ENCODE peak calls at places on chromosomes 3 and 15, in seven cellular contexts. K is fibroblast of the aortic adventitia, T is fibroblast of pulmonary artery, C is thyroid gland, Q is GM10248, R is AG09309, X is cardiac muscle cell. F is an unnamed sample.

GRCh38 chr3:185585523-185585861 is 603 bp upstream of the SENP2 start:
- DNase-seq in K (no peak), X (no peak), Q (no peak), R (no peak), C (no peak), T (peak), F (no peak)

GRCh38 chr3:187783098-187783497 is 37.8 kb upstream of the BCL6 start:
- DNase-seq in T (peak), X (no peak), K (peak), Q (no peak), C (peak), R (peak), F (peak)

GRCh38 chr3:135916310-135916709 is 49.2 kb upstream of the PPP2R3A start:
- DNase-seq in C (no peak), X (no peak), T (no peak), R (no peak), K (no peak), Q (no peak), F (no peak)

GRCh38 chr15:29925227-29926082 is 103.2 kb upstream of the TJP1 start:
- DNase-seq in C (peak), Q (peak), K (peak), T (peak), R (peak), X (peak), F (peak)

GRCh38 chr15:66882251-66883020 is 180.4 kb downstream of the SMAD6 start:
- DNase-seq in K (peak), Q (peak), C (no peak), X (no peak), R (peak), T (peak), F (peak)

GRCh38 chr3:71407833-71408232 is 175.7 kb downstream of the FOXP1 start:
- DNase-seq in K (no peak), C (no peak), Q (no peak), X (no peak), R (no peak), T (no peak), F (no peak)

GRCh38 chr3:111236833-111237713 is 165.5 kb downstream of the NECTIN3 start:
- DNase-seq in K (peak), X (no peak), C (no peak), T (peak), Q (no peak), R (peak), F (no peak)

GRCh38 chr3:157128771-157129671 is 30.9 kb downstream of the CCNL1 start:
- DNase-seq in K (peak), C (peak), Q (no peak), R (no peak), X (peak), T (peak), F (no peak)

GRCh38 chr3:144363856-144364255 is 392.2 kb downstream of the DIPK2A start:
- DNase-seq in X (no peak), K (no peak), R (no peak), C (no peak), Q (no peak), T (no peak), F (no peak)

GRCh38 chr3:157429703-157430102 is 6.9 kb upstream of the PTX3 start:
- DNase-seq in R (no peak), X (no peak), Q (no peak), K (peak), T (peak), C (no peak), F (no peak)

GRCh38 chr15:57861805-57862586 is 155.5 kb downstream of the POLR2M start:
- DNase-seq in R (peak), C (no peak), X (no peak), K (peak), Q (no peak), T (peak), F (no peak)

GRCh38 chr3:31412832-31413231 is 119.9 kb upstream of the STT3B start:
- DNase-seq in Q (no peak), C (no peak), X (no peak), K (no peak), T (no peak), R (peak), F (no peak)

GRCh38 chr3:124812291-124813265 is 74.6 kb downstream of the ITGB5 start:
- DNase-seq in C (peak), R (peak), T (peak), X (no peak), Q (no peak), K (peak), F (no peak)

GRCh38 chr3:133457465-133458067 is 57.7 kb downstream of the BFSP2 start:
- DNase-seq in T (peak), K (no peak), R (no peak), X (no peak), Q (no peak), C (no peak), F (no peak)

GRCh38 chr3:71130516-71131384 is 452.8 kb downstream of the FOXP1 start:
- DNase-seq in X (peak), R (peak), T (peak), Q (peak), K (peak), C (peak), F (peak)

GRCh38 chr3:154421067-154421466 is 8.9 kb downstream of the GPR149 start:
- DNase-seq in K (peak), R (no peak), X (peak), Q (no peak), C (no peak), T (peak), F (no peak)

GRCh38 chr3:122014741-122015140 is 7.3 kb downstream of the ILDR1 start:
- DNase-seq in R (no peak), T (no peak), K (no peak), X (no peak), C (no peak), Q (peak), F (no peak)

GRCh38 chr3:193236990-193237389 is 4.0 kb upstream of the PLAAT1 start:
- DNase-seq in K (no peak), T (no peak), X (no peak), R (no peak), C (no peak), Q (no peak), F (no peak)

GRCh38 chr3:15681668-15682067 is 80.1 kb downstream of the BTD start:
- DNase-seq in R (no peak), C (no peak), Q (no peak), X (no peak), K (peak), T (peak), F (no peak)

GRCh38 chr15:39665629-39666245 is 84.9 kb downstream of the THBS1 start:
- DNase-seq in C (no peak), X (no peak), R (no peak), Q (no peak), T (no peak), K (no peak), F (no peak)

GRCh38 chr3:35044185-35044584 is 595.1 kb upstream of the ARPP21 start:
- DNase-seq in C (no peak), T (no peak), R (no peak), K (no peak), X (no peak), Q (no peak), F (no peak)

GRCh38 chr3:33061782-33062181 is 35.2 kb downstream of the GLB1 start:
- DNase-seq in Q (no peak), R (peak), C (no peak), T (peak), X (no peak), K (peak), F (no peak)

GRCh38 chr3:42224658-42225421 is 41.1 kb downstream of the CCK start:
- DNase-seq in X (no peak), R (no peak), Q (no peak), T (no peak), K (no peak), C (no peak), F (no peak)

GRCh38 chr3:194031349-194031748 is 104.6 kb upstream of the HES1 start:
- DNase-seq in T (no peak), K (no peak), X (no peak), Q (no peak), R (no peak), C (no peak), F (no peak)

GRCh38 chr15:89646416-89647141 is 8.7 kb downstream of the KIF7 start:
- DNase-seq in Q (no peak), X (no peak), K (no peak), T (no peak), C (no peak), R (no peak), F (no peak)

GRCh38 chr3:179179979-179180758 is 32.0 kb downstream of the PIK3CA start:
- DNase-seq in X (no peak), Q (no peak), C (no peak), K (peak), R (no peak), T (peak), F (no peak)

GRCh38 chr3:174533286-174533685 is 325.8 kb upstream of the NAALADL2 start:
- DNase-seq in R (peak), Q (no peak), X (no peak), C (no peak), K (peak), T (peak), F (no peak)

GRCh38 chr3:140296796-140297352 is 361.9 kb downstream of the CLSTN2 start:
- DNase-seq in K (peak), Q (no peak), R (peak), T (peak), C (no peak), X (no peak), F (no peak)
- TF ChIP-seq CTCF in K (no peak), Q (no peak), R (no peak), T (no peak), C (no peak), X (no peak), F (no peak)

GRCh38 chr3:36707623-36708409 is 56.5 kb downstream of the DCLK3 start:
- DNase-seq in Q (no peak), C (no peak), R (no peak), T (peak), K (peak), X (no peak), F (no peak)
- TF ChIP-seq CTCF in Q (no peak), C (no peak), R (peak), T (peak), K (peak), X (no peak), F (peak)

GRCh38 chr15:51283026-51283425 is 55.4 kb downstream of the CYP19A1 start:
- DNase-seq in Q (peak), K (no peak), R (no peak), T (no peak), X (no peak), C (no peak), F (no peak)

GRCh38 chr15:51284871-51285270 is 53.5 kb downstream of the CYP19A1 start:
- DNase-seq in X (no peak), C (no peak), T (no peak), R (no peak), Q (no peak), K (no peak), F (no peak)

GRCh38 chr15:51277085-51277484 is 61.3 kb downstream of the CYP19A1 start:
- DNase-seq in C (no peak), K (no peak), X (no peak), T (no peak), R (no peak), Q (no peak), F (no peak)

GRCh38 chr15:51280838-51281237 is 57.6 kb downstream of the CYP19A1 start:
- DNase-seq in Q (no peak), C (no peak), R (no peak), X (no peak), K (no peak), T (no peak), F (no peak)

GRCh38 chr15:51281368-51281967 is 56.9 kb downstream of the CYP19A1 start:
- DNase-seq in C (peak), K (peak), T (peak), X (peak), Q (peak), R (peak), F (peak)
- TF ChIP-seq CTCF in C (no peak), K (peak), T (peak), X (peak), Q (peak), R (peak), F (peak)

GRCh38 chr3:184018424-184018973 is 815 bp upstream of the ABCC5 start:
- DNase-seq in R (no peak), K (no peak), Q (no peak), C (no peak), X (no peak), T (no peak), F (no peak)

GRCh38 chr3:184016169-184016570 is 1.5 kb downstream of the ABCC5 start:
- DNase-seq in K (no peak), Q (no peak), T (no peak), X (peak), R (no peak), C (no peak), F (peak)

GRCh38 chr3:184015381-184016019 is 2.2 kb downstream of the ABCC5 start:
- DNase-seq in T (no peak), X (peak), K (no peak), Q (no peak), C (no peak), R (no peak), F (no peak)

GRCh38 chr3:184016820-184017671 is 638 bp downstream of the ABCC5 start:
- DNase-seq in K (peak), Q (peak), X (peak), R (no peak), T (peak), C (peak), F (peak)

DNA sequence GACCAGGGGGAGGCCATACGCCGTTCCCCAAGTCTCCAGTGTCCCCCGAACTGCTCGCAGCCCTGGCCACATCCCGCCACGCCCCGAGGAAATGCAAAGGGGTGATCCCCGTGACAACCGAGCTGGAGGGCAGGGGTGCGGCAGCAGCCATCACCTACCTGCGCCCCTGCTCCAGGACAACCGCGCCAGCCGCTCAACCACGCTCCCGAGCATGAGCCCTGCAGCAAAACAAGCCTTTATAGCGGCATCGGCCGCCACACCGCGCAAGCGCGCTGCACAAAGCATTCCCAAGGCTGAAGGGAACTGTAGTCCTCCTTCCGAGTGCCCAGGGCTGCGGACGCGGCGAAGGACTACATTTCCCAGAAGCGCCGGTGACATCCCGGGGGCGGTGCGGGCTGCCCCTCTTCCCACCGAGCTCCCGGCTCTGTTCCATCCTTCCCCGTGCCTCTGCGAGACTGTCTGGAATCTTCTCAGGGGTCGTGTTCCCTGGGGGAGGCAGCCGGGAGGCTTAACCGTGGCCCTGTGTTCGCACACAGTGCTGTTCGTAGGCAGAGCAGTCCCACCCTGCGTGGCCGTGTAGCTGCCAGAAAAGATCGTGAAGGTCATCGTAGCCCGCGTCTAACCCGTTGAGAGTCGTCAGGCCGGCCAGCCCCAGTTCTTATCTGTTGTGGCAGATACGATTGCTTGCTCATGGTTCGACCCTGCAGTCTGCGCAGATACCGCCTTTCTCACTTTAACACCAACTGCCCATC is at the start of gene ABCC5:
- DNase-seq in Q (peak), K (peak), R (peak), X (peak), T (peak), C (peak), F (peak)
- TF ChIP-seq CTCF in Q (no peak), K (no peak), R (no peak), X (peak), T (peak), C (no peak), F (no peak)

DNA sequence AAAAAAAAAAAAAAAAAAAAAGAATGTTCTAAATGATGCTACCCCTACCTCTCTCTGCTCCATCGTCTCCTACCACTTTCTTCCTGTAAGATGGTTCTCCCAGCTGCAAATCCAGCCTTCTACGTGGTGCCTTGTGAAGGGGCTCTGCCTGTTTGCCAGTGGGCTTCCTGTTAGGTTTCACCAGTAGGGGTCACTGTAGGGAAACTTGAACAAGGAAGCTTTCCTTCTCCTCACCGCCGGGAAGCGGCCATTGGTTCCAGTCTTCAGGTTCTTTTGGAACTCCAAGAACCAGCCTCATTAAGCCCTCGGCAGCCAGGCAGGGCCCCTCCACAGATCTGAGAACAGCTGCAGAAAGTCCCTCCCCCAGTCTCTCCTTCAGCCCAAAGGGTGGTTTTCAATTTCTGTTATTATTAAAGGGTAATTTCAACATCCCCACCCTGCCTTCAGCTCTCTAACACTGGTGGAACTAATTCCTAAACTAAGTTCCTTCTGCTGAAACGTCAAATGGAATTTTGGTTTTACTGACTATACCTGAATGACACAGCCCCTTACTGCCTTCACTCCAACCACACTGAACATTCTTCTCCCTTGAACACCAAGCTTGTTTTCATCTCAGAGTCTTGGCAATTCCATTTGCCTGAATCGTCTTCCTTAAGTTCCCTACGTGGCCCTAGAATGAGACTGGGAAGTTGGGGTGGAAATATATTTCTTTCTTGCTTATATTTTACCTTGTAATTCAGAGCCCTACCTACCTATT is 13.5 kb downstream of the MCCC1 start:
- DNase-seq in K (no peak), R (no peak), Q (no peak), T (peak), X (peak), C (no peak), F (no peak)
- TF ChIP-seq CTCF in K (peak), R (peak), Q (peak), T (peak), X (peak), C (no peak), F (peak)